ENCODE peak calls at places on chromosomes 6 and 20, in five cellular contexts. W is neuronal stem cell; A is RWPE1; E is aorta; B is CD4-positive, alpha-beta T cell. G is an unnamed sample.

GRCh38 chr6:3410385-3411360 is 46.2 kb downstream of the SLC22A23 start:
- DNase-seq in E (peak), W (peak), A (no peak), B (peak), G (peak)

GRCh38 chr20:41956316-41957050 is 338.3 kb upstream of the CHD6 start:
- DNase-seq in B (no peak), A (no peak), W (peak), E (no peak), G (no peak)

GRCh38 chr20:5181955-5182354 is 55.1 kb downstream of the CDS2 start:
- DNase-seq in B (no peak), A (peak), W (no peak), E (no peak), G (no peak)

GRCh38 chr6:133992992-133993682 is 40.1 kb downstream of the TBPL1 start:
- DNase-seq in B (no peak), E (no peak), A (no peak), W (no peak), G (no peak)

GRCh38 chr6:157840776-157841175 is 17.7 kb downstream of the SNX9 start:
- DNase-seq in W (no peak), A (no peak), B (no peak), E (no peak), G (no peak)

GRCh38 chr6:16761469-16762264 is 407 bp upstream of the ATXN1 start:
- DNase-seq in W (peak), B (peak), A (peak), E (peak), G (peak)

GRCh38 chr20:57627972-57628650 is 7.9 kb upstream of the ZBP1 start:
- DNase-seq in B (peak), E (peak), A (no peak), W (no peak), G (peak)

GRCh38 chr6:14747881-14748520 is 497.9 kb upstream of the JARID2 start:
- DNase-seq in W (no peak), E (no peak), B (no peak), A (no peak), G (no peak)

GRCh38 chr6:158987657-158988056 is 12.3 kb downstream of the RSPH3 start:
- DNase-seq in B (no peak), W (no peak), E (no peak), A (no peak), G (no peak)

GRCh38 chr6:170048615-170049256 is 242.1 kb downstream of the DLL1 start:
- DNase-seq in B (no peak), W (no peak), A (no peak), E (peak), G (peak)

GRCh38 chr20:25236450-25237304 is 11.2 kb upstream of the PYGB start:
- DNase-seq in E (no peak), B (no peak), W (no peak), A (no peak), G (no peak)

GRCh38 chr6:133368664-133369063 is 127.5 kb downstream of the EYA4 start:
- DNase-seq in A (peak), B (no peak), E (no peak), W (no peak), G (no peak)

GRCh38 chr20:24785141-24785924 is 163.7 kb upstream of the CST7 start:
- DNase-seq in W (no peak), A (no peak), E (no peak), B (no peak), G (no peak)

GRCh38 chr6:87375315-87375714 is 30.7 kb downstream of the C6orf163 start:
- DNase-seq in B (no peak), E (no peak), A (peak), W (no peak), G (no peak)

GRCh38 chr6:109713097-109713496 is 22.0 kb downstream of the FIG4 start:
- DNase-seq in W (no peak), B (no peak), E (no peak), A (peak), G (peak)

GRCh38 chr20:49381558-49382493 is 100.6 kb downstream of the KCNB1 start:
- DNase-seq in E (peak), W (no peak), B (no peak), A (peak), G (no peak)

GRCh38 chr6:110389689-110390382 is 25.5 kb downstream of the DDO start:
- DNase-seq in E (no peak), B (no peak), A (no peak), W (no peak), G (no peak)

GRCh38 chr6:30712441-30712840 is 4.6 kb downstream of the MDC1 start:
- DNase-seq in A (no peak), B (no peak), W (no peak), E (peak), G (no peak)

GRCh38 chr20:59214083-59214482 is 50.5 kb downstream of the ZNF831 start:
- DNase-seq in A (no peak), B (no peak), W (no peak), E (no peak), G (no peak)

GRCh38 chr6:21003780-21004541 is 469.7 kb downstream of the CDKAL1 start:
- DNase-seq in E (no peak), B (no peak), W (no peak), A (peak), G (no peak)

GRCh38 chr6:126015869-126016268 is 29.5 kb downstream of the TRMT11 start:
- DNase-seq in A (no peak), W (no peak), E (no peak), B (no peak), G (no peak)

GRCh38 chr20:50218987-50219435 is 28.4 kb downstream of the CEBPB start:
- DNase-seq in B (no peak), E (peak), A (no peak), W (no peak), G (peak)

GRCh38 chr20:55417797-55418196 is 587.5 kb downstream of the CBLN4 start:
- DNase-seq in E (no peak), W (no peak), B (no peak), A (no peak), G (no peak)

GRCh38 chr6:116190550-116190949 is 63.3 kb downstream of the TSPYL4 start:
- DNase-seq in A (no peak), W (no peak), E (no peak), B (no peak), G (no peak)

GRCh38 chr6:41451515-41452163 is 94.5 kb upstream of the FOXP4 start:
- DNase-seq in B (no peak), W (no peak), A (no peak), E (peak), G (no peak)

GRCh38 chr20:49541733-49542513 is 26.0 kb downstream of the PTGIS start:
- DNase-seq in E (peak), A (peak), W (peak), B (peak), G (no peak)

GRCh38 chr6:499617-500016 is 108.1 kb downstream of the IRF4 start:
- DNase-seq in E (no peak), B (no peak), A (no peak), W (no peak), G (no peak)

GRCh38 chr6:503610-504362 is 112.2 kb downstream of the IRF4 start:
- DNase-seq in B (no peak), A (no peak), E (no peak), W (no peak), G (no peak)

GRCh38 chr6:504446-504980 is 113.0 kb downstream of the IRF4 start:
- DNase-seq in A (no peak), W (no peak), E (no peak), B (no peak), G (no peak)

GRCh38 chr6:502761-503160 is 111.2 kb downstream of the IRF4 start:
- DNase-seq in W (no peak), A (no peak), B (no peak), E (no peak), G (no peak)

GRCh38 chr6:501891-502601 is 110.5 kb downstream of the IRF4 start:
- DNase-seq in W (no peak), E (no peak), A (no peak), B (no peak), G (no peak)
- H3K27ac ChIP-seq in W (no peak), E (no peak), A (no peak), B (peak), G (no peak)

DNA sequence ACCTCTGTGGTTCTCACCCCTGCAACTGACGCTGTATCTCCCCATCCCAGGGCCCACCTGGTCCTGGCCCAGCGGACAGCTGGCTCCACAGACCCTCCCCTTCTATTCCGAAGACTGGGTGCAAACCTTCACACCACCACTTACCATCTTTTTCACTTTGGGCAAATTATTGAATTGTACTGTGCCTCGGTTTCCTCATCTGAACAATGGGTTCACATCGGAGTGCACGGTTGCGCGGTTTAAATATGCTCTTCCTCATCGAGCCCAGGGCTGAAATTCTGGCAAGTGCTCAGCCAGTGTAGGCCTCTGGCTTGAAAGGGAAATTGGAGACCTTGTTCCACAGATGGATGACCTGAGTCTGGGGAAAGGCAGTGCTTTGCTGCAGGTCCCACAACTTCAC is 2.9 kb upstream of the ARFGAP1 start:
- DNase-seq in E (no peak), A (no peak), B (no peak), W (no peak), G (peak)
- H3K27ac ChIP-seq in E (no peak), A (no peak), B (no peak), W (no peak), G (no peak)

DNA sequence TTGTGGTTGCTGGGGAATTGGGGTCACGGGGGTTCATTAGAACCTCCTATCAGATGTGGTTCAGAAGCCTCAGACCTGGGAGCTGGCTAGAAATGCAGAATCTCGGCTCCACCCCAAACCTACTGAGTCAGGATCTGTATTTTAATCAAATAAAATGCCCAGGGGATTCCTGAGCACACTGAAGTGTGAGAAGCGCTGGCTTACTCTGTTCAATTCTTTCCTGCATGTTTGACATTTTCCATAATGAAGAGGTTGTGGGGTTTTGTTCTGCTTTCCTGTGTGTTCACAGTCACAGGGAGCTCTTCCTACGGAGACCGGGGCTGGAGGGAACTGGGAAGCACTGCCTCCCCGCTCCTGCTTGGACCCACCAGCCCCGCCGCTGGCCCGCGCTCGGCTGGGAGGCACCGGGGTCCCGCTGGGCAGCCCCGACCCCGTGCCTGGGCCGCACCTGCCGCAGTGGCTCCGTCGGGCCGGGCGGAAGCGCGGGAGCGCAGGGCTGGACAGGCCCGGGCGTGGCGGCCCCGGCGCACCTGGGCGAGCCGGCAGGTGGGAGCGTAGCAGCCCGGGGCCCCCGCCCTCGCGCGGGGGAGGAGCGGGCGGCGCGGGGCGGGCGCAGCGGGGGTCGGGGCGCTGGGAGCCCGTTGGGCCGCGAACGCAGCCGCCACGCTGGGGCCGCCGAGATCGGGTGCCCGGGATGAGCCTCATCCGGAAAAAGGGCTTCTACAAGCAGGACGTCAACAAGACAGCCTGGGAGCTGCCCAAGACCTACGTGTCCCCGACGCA is at the start of gene MAPK13:
- DNase-seq in A (peak), B (no peak), E (no peak), W (no peak), G (peak)
- H3K27ac ChIP-seq in A (no peak), B (peak), E (no peak), W (no peak), G (peak)

DNA sequence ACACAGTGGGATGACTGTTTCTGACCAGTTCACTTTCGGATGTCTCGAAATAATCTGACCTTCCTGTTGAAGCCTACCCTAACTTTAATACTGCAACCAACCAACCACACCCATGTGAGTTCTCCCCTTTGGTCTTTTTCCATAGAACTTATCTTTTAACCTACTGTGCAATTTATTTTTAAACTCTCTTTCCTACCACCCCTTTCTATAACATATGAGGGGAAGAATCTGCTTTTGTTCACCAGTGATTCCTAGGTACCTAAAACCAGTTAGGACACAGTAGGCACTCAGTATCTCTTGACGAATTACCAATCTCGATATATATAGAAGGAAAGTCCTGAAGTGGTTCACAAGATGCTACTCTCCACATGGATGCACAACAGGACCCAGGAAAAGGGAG is 7.0 kb downstream of the COX7A2 start:
- DNase-seq in E (no peak), B (no peak), A (no peak), W (no peak), G (no peak)
- H3K27ac ChIP-seq in E (no peak), B (no peak), A (no peak), W (no peak), G (no peak)

GRCh38 chr6:89976141-89977020 is 82.1 kb downstream of the GJA10 start:
- DNase-seq in E (no peak), A (no peak), W (no peak), B (no peak), G (no peak)
- H3K27ac ChIP-seq in E (no peak), A (no peak), W (no peak), B (no peak), G (no peak)

DNA sequence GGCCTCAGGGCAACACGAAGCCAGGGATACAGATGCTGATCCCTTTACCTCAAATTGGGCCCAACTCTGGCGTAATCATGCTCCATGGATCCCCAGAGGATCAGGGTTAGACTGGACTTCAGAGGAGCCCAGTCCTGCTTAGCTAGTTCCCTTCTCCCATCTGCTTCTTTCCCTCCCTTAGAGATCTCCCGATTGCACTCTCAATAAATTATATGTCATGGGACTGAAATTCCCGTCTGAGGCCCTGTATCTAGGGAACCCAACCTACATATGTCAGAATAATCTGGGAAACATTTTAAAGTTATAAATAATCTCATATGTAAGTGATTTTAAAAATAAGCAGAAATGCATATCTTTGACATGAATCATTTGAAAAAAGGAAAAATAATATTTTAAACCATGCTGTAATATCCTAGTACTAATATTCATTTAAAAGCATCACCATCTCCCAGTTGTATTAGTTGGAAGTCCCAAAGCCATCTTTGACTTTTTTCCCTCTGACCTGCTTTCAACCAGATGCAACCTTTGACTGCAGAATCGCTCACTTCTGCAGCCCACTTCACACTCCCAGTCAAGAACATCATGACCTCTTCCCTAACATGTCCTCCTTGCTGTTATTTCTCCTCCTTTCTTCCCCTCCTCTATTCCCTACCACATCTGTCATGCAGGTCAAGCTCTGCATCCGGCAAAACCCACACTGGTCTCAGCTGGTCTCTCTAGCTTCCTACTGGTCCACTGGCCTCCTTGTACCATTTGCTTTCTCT is 393.6 kb downstream of the BTBD3 start:
- DNase-seq in E (no peak), W (no peak), B (no peak), A (no peak), G (no peak)
- H3K27ac ChIP-seq in E (no peak), W (no peak), B (no peak), A (no peak), G (no peak)

GRCh38 chr20:21052686-21053001 is 53.5 kb downstream of the LINC00237 start:
- DNase-seq in W (no peak), A (no peak), B (no peak), E (no peak), G (no peak)

GRCh38 chr20:21048841-21049273 is 57.3 kb downstream of the LINC00237 start:
- DNase-seq in W (peak), A (peak), E (no peak), B (peak), G (no peak)

GRCh38 chr20:21050710-21051109 is 55.4 kb downstream of the LINC00237 start:
- DNase-seq in B (no peak), E (no peak), W (no peak), A (no peak), G (no peak)

GRCh38 chr20:21052241-21052640 is 53.9 kb downstream of the LINC00237 start:
- DNase-seq in W (no peak), B (no peak), E (no peak), A (no peak), G (no peak)

GRCh38 chr20:21053002-21053762 is 53.0 kb downstream of the LINC00237 start:
- DNase-seq in W (no peak), E (no peak), A (no peak), B (no peak), G (no peak)
- H3K27ac ChIP-seq in W (no peak), E (no peak), A (no peak), B (no peak), G (no peak)

DNA sequence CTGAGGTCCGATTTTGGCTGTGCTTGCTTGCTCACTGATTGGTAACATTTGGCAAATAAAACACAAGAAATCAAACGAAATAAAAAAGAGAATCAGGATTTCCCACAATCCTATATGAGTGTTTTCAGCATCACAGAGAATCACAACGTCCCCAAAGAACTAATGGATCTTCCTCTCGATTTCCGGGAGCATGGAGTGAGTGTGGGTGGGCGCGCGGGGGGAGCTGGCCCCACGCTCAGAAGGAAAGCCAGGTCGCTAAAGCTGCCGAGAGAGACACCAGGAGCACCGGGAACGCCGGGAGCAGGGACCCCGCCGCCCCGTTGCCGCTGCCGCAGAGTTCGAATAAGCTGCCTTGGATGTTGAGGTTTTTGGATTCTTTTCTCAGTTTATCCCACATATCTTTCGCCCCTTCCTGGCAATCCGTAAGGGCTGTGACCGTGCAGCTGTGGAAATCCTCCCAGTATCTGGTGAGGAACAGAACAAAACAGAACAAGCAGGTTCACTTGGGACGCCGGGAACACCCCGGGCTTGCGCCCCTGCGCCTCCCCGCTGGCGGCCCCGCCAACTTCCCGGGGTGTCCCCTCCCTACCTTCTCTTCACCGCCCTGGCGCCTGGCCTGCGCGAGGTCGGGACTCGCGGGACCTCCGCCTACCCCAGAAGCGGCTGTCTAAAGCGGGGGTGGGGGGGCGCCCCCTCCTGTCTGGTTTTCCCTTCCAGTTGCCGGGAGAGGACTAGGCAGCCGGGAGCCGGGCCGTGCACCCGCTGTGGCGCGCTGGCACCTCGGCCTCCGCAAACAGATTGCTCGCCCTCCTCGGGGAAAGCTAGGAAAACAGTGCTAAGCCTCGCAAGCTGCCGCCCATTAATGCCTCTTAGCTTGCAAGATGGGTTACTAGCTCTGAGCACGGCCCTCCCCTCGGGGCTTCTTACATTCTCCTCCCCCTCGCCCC is 7.7 kb downstream of the NRN1 start:
- DNase-seq in B (no peak), E (no peak), W (no peak), A (no peak), G (no peak)
- H3K27ac ChIP-seq in B (no peak), E (no peak), W (no peak), A (no peak), G (peak)

GRCh38 chr6:63340351-63340750 is 20.6 kb upstream of the LGSN start:
- DNase-seq in W (no peak), A (no peak), E (no peak), B (no peak), G (no peak)
- H3K27ac ChIP-seq in W (no peak), A (no peak), E (no peak), B (no peak), G (no peak)

G was measured in upper lobe of left lung.